ENCODE peak calls at places on chromosome 4, in four cellular contexts. W is foreskin fibroblast, F is GM12865, U is epithelial cell of esophagus. L is an unnamed sample.

GRCh38 chr4:139599594-139600374 is 43.8 kb upstream of the SETD7 start:
- DNase-seq in W (peak), F (no peak), U (peak), L (no peak)

GRCh38 chr4:116702949-116703348 is 382.4 kb downstream of the TRAM1L1 start:
- DNase-seq in W (no peak), F (peak), U (peak), L (peak)

GRCh38 chr4:76949293-76950051 is at the start of gene SEPTIN11:
- DNase-seq in W (peak), F (peak), U (peak), L (peak)

GRCh38 chr4:22072240-22072639 is 123.7 kb upstream of the KCNIP4 start:
- DNase-seq in W (no peak), F (no peak), U (no peak), L (no peak)

GRCh38 chr4:2402053-2402452 is 16.4 kb downstream of the ZFYVE28 start:
- DNase-seq in W (peak), F (no peak), U (peak), L (no peak)

GRCh38 chr4:66273110-66273509 is 602.8 kb upstream of the EPHA5 start:
- DNase-seq in W (no peak), F (no peak), U (no peak), L (no peak)

GRCh38 chr4:77040265-77040664 is 35.5 kb downstream of the CCNI start:
- DNase-seq in W (peak), F (no peak), U (peak), L (no peak)

GRCh38 chr4:159446266-159446976 is 343.5 kb downstream of the RAPGEF2 start:
- DNase-seq in W (peak), F (peak), U (peak), L (peak)

GRCh38 chr4:75432683-75433082 is 81.5 kb downstream of the RCHY1 start:
- DNase-seq in W (peak), F (peak), U (peak), L (peak)

GRCh38 chr4:19358015-19358414 is 893.7 kb upstream of the SLIT2 start:
- DNase-seq in W (peak), F (no peak), U (peak), L (no peak)

GRCh38 chr4:40601641-40602040 is 28.0 kb downstream of the RBM47 start:
- DNase-seq in W (no peak), F (no peak), U (no peak), L (no peak)

GRCh38 chr4:134952305-134952704 is 750.7 kb upstream of the PABPC4L start:
- DNase-seq in W (no peak), F (no peak), U (no peak), L (no peak)

GRCh38 chr4:128528793-128529553 is 241.4 kb upstream of the PGRMC2 start:
- DNase-seq in W (peak), F (no peak), U (peak), L (no peak)

GRCh38 chr4:101556845-101557244 is 209.5 kb upstream of the PPP3CA start:
- DNase-seq in W (no peak), F (peak), U (no peak), L (no peak)

GRCh38 chr4:159307929-159308328 is 205.1 kb downstream of the RAPGEF2 start:
- DNase-seq in W (peak), F (no peak), U (no peak), L (no peak)

GRCh38 chr4:170089743-170090666 is at the start of gene AADAT:
- DNase-seq in W (peak), F (peak), U (peak), L (peak)

GRCh38 chr4:166491635-166492034 is 618.6 kb downstream of the TLL1 start:
- DNase-seq in W (no peak), F (no peak), U (peak), L (no peak)

GRCh38 chr4:183147191-183147590 is 48.1 kb downstream of the WWC2 start:
- DNase-seq in W (no peak), F (no peak), U (peak), L (no peak)

GRCh38 chr4:153541426-153542096 is 75.4 kb downstream of the TMEM131L start:
- DNase-seq in W (peak), F (peak), U (no peak), L (no peak)

GRCh38 chr4:152975615-152976465 is 39.7 kb downstream of the FHDC1 start:
- DNase-seq in W (no peak), F (no peak), U (no peak), L (no peak)

GRCh38 chr4:48756689-48757220 is 23.3 kb downstream of the FRYL start:
- DNase-seq in W (peak), F (no peak), U (peak), L (no peak)

GRCh38 chr4:15657366-15657765 is 2.2 kb upstream of the FBXL5 start:
- DNase-seq in W (peak), F (no peak), U (no peak), L (no peak)

GRCh38 chr4:84875636-84876371 is 90.7 kb downstream of the WDFY3 start:
- DNase-seq in W (no peak), F (no peak), U (no peak), L (no peak)

GRCh38 chr4:74661427-74662171 is 132.7 kb downstream of the BTC start:
- DNase-seq in W (peak), F (no peak), U (peak), L (no peak)

GRCh38 chr4:3331511-3332394 is 38.9 kb downstream of the RGS12 start:
- DNase-seq in W (no peak), F (no peak), U (no peak), L (no peak)

GRCh38 chr4:108060164-108060563 is 70.5 kb downstream of the HADH start:
- DNase-seq in W (peak), F (peak), U (peak), L (no peak)

GRCh38 chr4:122285285-122285684 is 93.5 kb upstream of the ADAD1 start:
- DNase-seq in W (peak), F (no peak), U (peak), L (no peak)

GRCh38 chr4:2250003-2250763 is 8.3 kb upstream of the HAUS3 start:
- DNase-seq in W (no peak), F (no peak), U (no peak), L (no peak)

GRCh38 chr4:106149911-106150310 is 166.1 kb downstream of the TBCK start:
- DNase-seq in W (no peak), F (no peak), U (no peak), L (no peak)

GRCh38 chr4:185115827-185116232 is 27.2 kb upstream of the SLC25A4 start:
- DNase-seq in W (peak), F (no peak), U (no peak), L (no peak)

GRCh38 chr4:153788419-153789276 is at the start of gene SFRP2:
- DNase-seq in W (peak), F (no peak), U (peak), L (no peak)

GRCh38 chr4:8067945-8068894 is 90.4 kb downstream of the ABLIM2 start:
- DNase-seq in W (no peak), F (no peak), U (no peak), L (no peak)

GRCh38 chr4:72314869-72315268 is 254.2 kb downstream of the ADAMTS3 start:
- DNase-seq in W (peak), F (no peak), U (peak), L (no peak)

GRCh38 chr4:147789596-147789995 is 57.7 kb downstream of the ARHGAP10 start:
- DNase-seq in W (peak), F (no peak), U (no peak), L (no peak)

GRCh38 chr4:16883816-16884215 is 14.6 kb downstream of the LDB2 start:
- DNase-seq in W (no peak), F (no peak), U (no peak), L (no peak)

GRCh38 chr4:121189351-121189750 is 25.2 kb upstream of the TNIP3 start:
- DNase-seq in W (no peak), F (no peak), U (peak), L (no peak)

DNA sequence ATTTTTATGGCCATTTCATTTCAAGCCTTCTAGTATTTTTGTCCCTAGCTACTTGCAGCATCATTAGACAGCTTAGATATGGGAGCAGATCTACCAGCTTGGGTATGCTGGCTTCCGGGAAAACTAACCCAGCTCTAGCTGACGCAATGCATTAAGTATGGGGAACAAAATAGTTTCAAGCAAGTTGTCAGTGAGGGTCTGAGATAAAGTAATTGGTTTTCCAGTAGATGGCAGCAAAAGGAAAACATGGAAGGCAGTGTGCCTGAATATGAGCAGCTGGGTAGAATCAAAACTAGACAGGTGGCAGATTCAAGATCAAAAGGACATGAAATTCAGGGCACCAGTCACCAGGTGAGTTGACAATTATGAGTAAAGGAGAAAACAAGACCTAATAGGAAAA is 340.9 kb upstream of the CTSO start:
- DNase-seq in W (peak), F (peak), U (peak), L (peak)
- TF ChIP-seq CTCF in W (peak), F (no peak), U (no peak), L (peak)

DNA sequence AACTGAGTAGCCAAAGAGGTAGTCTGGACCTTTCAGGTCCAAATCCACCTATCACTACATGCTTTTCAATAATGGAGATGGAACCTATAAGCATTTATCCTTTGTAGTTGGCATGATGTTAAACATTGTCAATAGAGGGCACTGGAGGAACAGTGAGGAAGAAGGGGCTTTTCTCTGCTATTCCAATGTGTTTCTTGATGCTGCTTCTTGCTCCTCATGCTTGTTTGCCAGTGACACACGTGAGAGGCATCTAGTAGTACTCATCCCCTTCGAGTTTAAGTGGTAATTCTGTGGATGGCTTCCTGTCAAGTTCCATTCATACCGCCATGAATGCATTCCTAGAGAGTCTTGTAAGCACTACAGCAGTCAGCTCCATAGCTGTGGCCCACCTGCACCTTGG is 84.0 kb downstream of the NAA11 start:
- DNase-seq in W (peak), F (no peak), U (peak), L (no peak)
- TF ChIP-seq CTCF in W (no peak), F (no peak), U (no peak), L (peak)

DNA sequence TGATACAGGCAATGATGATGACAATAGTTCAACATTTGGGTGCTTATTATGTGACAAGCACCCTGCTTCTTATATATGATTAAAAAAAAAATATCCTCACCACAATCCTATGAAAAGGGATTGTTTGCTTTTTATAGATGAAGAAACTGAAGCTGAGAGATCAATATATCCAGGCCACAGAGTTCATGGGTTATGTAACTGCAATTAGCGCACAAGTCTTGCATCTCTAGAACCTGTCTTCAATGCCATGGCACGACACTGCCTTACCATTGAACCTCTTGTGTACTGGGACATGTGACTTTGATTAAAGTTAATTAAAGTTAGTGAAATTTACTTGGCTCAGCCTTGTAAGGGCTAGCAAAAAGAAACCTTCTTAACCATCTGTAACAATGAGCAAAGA is 599.7 kb downstream of the ADGRL3 start:
- DNase-seq in W (no peak), F (no peak), U (no peak), L (no peak)
- TF ChIP-seq CTCF in W (no peak), F (no peak), U (no peak), L (no peak)

GRCh38 chr4:4480685-4481393 is 61.0 kb downstream of the STX18 start:
- DNase-seq in W (peak), F (no peak), U (no peak), L (no peak)
- TF ChIP-seq CTCF in W (peak), F (peak), U (peak), L (peak)

L was measured in MM.1S.